ENCODE peak calls at places on chromosomes 5 and 9, in five cellular contexts. A is MCF 10A, T is astrocyte of the cerebellum, V is KG1, X is left ventricle myocardium inferior. P is an unnamed sample.

GRCh38 chr9:127033784-127034183 is 88.7 kb downstream of the ANGPTL2 start:
- DNase-seq in T (peak), X (no peak), A (no peak), V (no peak), P (no peak)

GRCh38 chr9:136231478-136232297 is 13.9 kb downstream of the QSOX2 start:
- DNase-seq in X (no peak), A (no peak), V (peak), T (no peak), P (no peak)

GRCh38 chr5:123344819-123345426 is 78.3 kb downstream of the CEP120 start:
- DNase-seq in V (no peak), T (peak), X (no peak), A (peak), P (no peak)

GRCh38 chr5:76204713-76205112 is 121.5 kb downstream of the SV2C start:
- DNase-seq in A (peak), X (no peak), V (no peak), T (no peak), P (no peak)

GRCh38 chr5:143309661-143310431 is 93.6 kb downstream of the NR3C1 start:
- DNase-seq in X (no peak), V (no peak), A (peak), T (no peak), P (no peak)

GRCh38 chr5:33371660-33372059 is 69.1 kb upstream of the TARS1 start:
- DNase-seq in V (no peak), T (peak), A (peak), X (no peak), P (no peak)

GRCh38 chr9:113963017-113963620 is 87.0 kb downstream of the ZNF618 start:
- DNase-seq in X (no peak), T (no peak), A (peak), V (no peak), P (peak)

GRCh38 chr9:89410709-89411111 is 87.2 kb downstream of the SEMA4D start:
- DNase-seq in V (no peak), A (peak), T (no peak), X (no peak), P (no peak)

GRCh38 chr9:16152276-16153065 is 599.6 kb downstream of the CCDC171 start:
- DNase-seq in X (no peak), T (no peak), V (no peak), A (no peak), P (no peak)

GRCh38 chr5:74233571-74233970 is 407.0 kb downstream of the ENC1 start:
- DNase-seq in A (peak), V (no peak), T (no peak), X (no peak), P (no peak)

GRCh38 chr9:34035656-34036055 is 13.0 kb downstream of the UBAP2 start:
- DNase-seq in X (no peak), T (no peak), V (no peak), A (no peak), P (no peak)

GRCh38 chr5:180090769-180091546 is 19.4 kb upstream of the RNF130 start:
- DNase-seq in V (no peak), X (no peak), A (peak), T (no peak), P (peak)

GRCh38 chr9:123359546-123359945 is 3.5 kb downstream of the CRB2 start:
- DNase-seq in A (no peak), T (no peak), V (no peak), X (no peak), P (no peak)

GRCh38 chr9:109641079-109641659 is 138.8 kb upstream of the PALM2AKAP2 start:
- DNase-seq in X (no peak), V (no peak), T (no peak), A (no peak), P (no peak)

GRCh38 chr9:20823051-20823450 is 139.0 kb downstream of the FOCAD start:
- DNase-seq in T (no peak), X (no peak), A (no peak), V (no peak), P (no peak)

GRCh38 chr9:135951889-135952663 is 9.1 kb downstream of the UBAC1 start:
- DNase-seq in X (no peak), V (no peak), T (peak), A (peak), P (peak)

GRCh38 chr5:173498871-173499470 is 117.5 kb downstream of the BOD1 start:
- DNase-seq in X (no peak), V (no peak), T (no peak), A (no peak), P (no peak)

GRCh38 chr5:172486912-172487311 is 32.6 kb upstream of the SH3PXD2B start:
- DNase-seq in X (no peak), A (no peak), T (no peak), V (no peak), P (no peak)

GRCh38 chr5:37710965-37711364 is 128.9 kb downstream of the GDNF start:
- DNase-seq in T (no peak), A (no peak), V (no peak), X (no peak), P (no peak)

GRCh38 chr5:141845371-141845821 is 32.8 kb downstream of the PCDH1 start:
- DNase-seq in A (no peak), X (no peak), T (no peak), V (no peak), P (no peak)

GRCh38 chr9:128214571-128215490 is 11.7 kb downstream of the DNM1 start:
- DNase-seq in X (no peak), V (no peak), T (no peak), A (no peak), P (no peak)

GRCh38 chr9:16846986-16847385 is 23.5 kb downstream of the BNC2 start:
- DNase-seq in V (no peak), X (no peak), A (no peak), T (no peak), P (no peak)

GRCh38 chr9:34540826-34541225 is 18.0 kb upstream of the ENHO start:
- DNase-seq in A (peak), X (no peak), V (no peak), T (no peak), P (no peak)